ENCODE peak calls at places on chromosomes 7 and 10, in six cellular contexts. M is K562, P is HepG2, Z is endothelial cell of umbilical vein, N is NB4, S is A549. U is an unnamed sample.

GRCh38 chr7:87317691-87318245 is 27.7 kb upstream of the CROT start:
- DNase-seq in M (no peak), P (no peak), Z (no peak), N (no peak), S (no peak), U (no peak)

GRCh38 chr10:33706746-33707145 is 372.3 kb upstream of the NRP1 start:
- DNase-seq in M (no peak), P (no peak), Z (no peak), N (no peak), S (no peak), U (no peak)

GRCh38 chr10:65570143-65571010 is 1355.5 kb upstream of the LRRTM3 start:
- DNase-seq in M (peak), P (peak), Z (peak), N (peak), S (peak), U (peak)

GRCh38 chr7:32256376-32256775 is 186.2 kb upstream of the PDE1C start:
- DNase-seq in M (no peak), P (no peak), Z (no peak), N (no peak), S (no peak), U (no peak)

GRCh38 chr7:23315366-23315765 is 16.2 kb downstream of the MALSU1 start:
- DNase-seq in M (no peak), P (no peak), Z (peak), N (no peak), S (no peak), U (no peak)

GRCh38 chr10:29377333-29377961 is 88.6 kb downstream of the LYZL1 start:
- DNase-seq in M (peak), P (no peak), Z (peak), N (peak), S (peak), U (peak)

GRCh38 chr7:20713792-20714191 is 72.9 kb downstream of the SP8 start:
- DNase-seq in M (no peak), P (no peak), Z (no peak), N (no peak), S (no peak), U (no peak)

GRCh38 chr10:12484945-12485805 is 135.8 kb downstream of the CAMK1D start:
- DNase-seq in M (peak), P (peak), Z (no peak), N (peak), S (no peak), U (no peak)

GRCh38 chr10:109773818-109774440 is 149.4 kb downstream of the XPNPEP1 start:
- DNase-seq in M (peak), P (peak), Z (peak), N (peak), S (peak), U (peak)

GRCh38 chr7:32164341-32164996 is 94.3 kb upstream of the PDE1C start:
- DNase-seq in M (peak), P (peak), Z (peak), N (peak), S (peak), U (peak)

GRCh38 chr10:130212736-130213135 is 76.5 kb downstream of the GLRX3 start:
- DNase-seq in M (no peak), P (no peak), Z (no peak), N (no peak), S (no peak), U (peak)

GRCh38 chr10:130215918-130216205 is 79.7 kb downstream of the GLRX3 start:
- DNase-seq in M (no peak), P (no peak), Z (no peak), N (no peak), S (no peak), U (no peak)

GRCh38 chr10:130213286-130214080 is 77.3 kb downstream of the GLRX3 start:
- DNase-seq in M (no peak), P (no peak), Z (no peak), N (no peak), S (no peak), U (no peak)

GRCh38 chr10:130214431-130214830 is 78.2 kb downstream of the GLRX3 start:
- DNase-seq in M (no peak), P (no peak), Z (no peak), N (no peak), S (no peak), U (no peak)

DNA sequence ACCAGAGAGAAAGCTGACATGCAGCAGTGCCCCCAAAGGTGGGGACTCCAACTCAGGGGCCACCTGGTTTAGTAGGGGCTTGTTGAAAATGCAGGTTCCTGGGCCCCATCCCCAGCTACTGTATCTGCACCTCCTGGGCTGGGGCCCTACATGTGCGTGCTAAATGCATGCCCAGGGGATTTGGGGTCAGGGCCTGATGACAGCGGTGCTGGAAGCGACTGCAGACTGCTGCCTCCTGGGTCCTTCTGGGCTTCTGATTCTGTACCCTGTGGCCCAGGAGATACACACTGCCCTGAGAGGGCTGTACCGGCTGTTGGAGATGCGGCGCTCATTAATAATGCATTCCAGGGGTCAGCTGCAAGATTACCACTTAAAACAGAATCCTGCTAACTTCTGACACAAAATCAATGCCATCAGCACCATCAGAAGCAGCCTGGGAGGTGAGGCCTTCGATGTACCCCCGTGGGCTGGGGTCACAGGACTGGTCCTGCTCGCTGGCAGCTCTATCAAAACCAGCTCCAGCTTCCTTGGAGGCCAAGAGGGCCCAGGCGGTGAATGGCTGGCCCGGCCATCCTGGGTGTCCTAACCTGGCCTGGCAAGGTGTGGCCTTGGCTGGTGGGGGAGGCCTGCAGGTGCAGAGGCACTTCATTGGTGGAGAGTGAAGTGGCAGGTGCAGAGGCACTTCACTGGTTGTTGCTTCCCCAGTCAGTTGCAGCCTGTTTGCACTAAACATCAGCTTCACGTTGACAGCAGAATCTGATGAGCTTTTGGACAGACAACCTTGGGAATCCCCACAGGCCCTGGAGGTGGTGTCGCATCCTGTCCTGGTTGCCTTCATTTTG is 79.1 kb downstream of the GLRX3 start:
- DNase-seq in M (no peak), P (no peak), Z (no peak), N (no peak), S (no peak), U (no peak)
- TF ChIP-seq MAX in M (no peak), P (no peak), Z (no peak), N (no peak), S (no peak), U (no peak)

GRCh38 chr10:75401569-75402485 is at the start of gene ZNF503:
- DNase-seq in M (peak), P (peak), Z (peak), N (peak), S (peak), U (peak)
- TF ChIP-seq MAX in M (no peak), P (peak), Z (peak), N (peak), S (peak), U (peak)

DNA sequence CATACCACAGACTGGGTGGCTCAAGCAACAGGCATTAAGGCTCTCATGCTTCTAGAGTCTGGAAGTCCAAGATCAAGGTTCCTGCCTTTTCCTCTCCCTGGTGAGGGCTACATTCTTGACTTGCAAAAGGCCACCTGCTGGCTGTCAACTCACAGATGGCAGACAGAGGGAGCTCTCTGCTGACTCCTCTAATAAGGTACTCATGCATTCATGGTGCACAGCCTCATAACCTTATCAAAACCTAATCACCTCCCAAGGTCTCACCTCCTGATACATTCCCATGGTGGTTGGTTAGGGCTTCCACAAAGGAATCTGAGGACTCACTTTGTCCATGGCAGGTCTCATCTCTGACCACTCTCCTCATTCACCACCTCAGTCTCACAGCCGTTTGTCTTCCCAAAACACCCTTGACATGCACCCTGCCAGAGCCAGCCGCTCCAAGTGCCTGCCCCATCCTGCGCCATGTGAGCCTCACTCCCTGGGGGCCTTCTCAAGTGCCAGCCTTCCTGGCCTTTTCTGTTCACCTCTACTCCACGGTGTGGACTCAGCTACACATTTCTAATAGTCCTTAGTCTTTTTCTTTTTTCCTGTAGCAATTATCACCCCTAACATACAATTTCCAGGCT is 400.3 kb upstream of the ADARB2 start:
- DNase-seq in M (peak), P (peak), Z (no peak), N (peak), S (peak), U (no peak)
- TF ChIP-seq MAX in M (no peak), P (no peak), Z (no peak), N (no peak), S (no peak), U (no peak)

DNA sequence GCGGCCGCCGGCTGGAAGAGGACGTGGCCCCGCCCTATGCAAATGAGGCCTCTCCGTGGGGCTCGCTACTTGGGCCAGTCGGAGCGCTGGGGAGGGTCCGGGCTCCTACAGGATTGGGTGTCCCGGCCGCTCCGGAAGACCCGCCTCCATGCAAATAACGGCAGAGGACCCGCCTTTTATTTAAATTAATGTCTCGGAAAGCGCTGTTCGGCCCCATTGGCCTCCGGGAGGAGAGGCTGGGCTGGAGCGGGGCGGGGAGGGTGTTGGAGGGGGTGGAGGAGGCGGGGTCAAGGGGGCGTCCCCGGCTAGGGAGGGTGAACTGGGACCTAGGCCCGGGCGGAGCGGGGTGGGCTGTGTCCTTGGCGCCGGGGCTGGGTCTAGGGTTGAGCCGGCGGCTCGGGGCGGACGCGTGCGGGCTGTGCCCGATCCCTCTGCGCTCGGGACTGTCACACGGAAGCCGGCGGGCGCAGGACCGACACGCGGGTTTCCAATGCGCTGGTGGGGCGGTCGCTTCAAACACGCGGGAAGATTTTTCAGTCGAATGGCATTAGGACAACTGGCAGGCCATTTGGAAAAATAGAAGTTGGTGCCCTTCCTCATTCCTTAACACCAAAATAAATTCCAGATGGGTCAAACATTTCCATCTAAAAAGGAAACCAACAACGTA is 344 bp upstream of the POLM start:
- DNase-seq in M (peak), P (peak), Z (peak), N (peak), S (peak), U (peak)
- TF ChIP-seq MAX in M (peak), P (peak), Z (no peak), N (peak), S (peak), U (peak)

GRCh38 chr7:99173787-99174186 is 29.9 kb upstream of the SMURF1 start:
- DNase-seq in M (no peak), P (peak), Z (no peak), N (peak), S (no peak), U (no peak)
- TF ChIP-seq MAX in M (no peak), P (peak), Z (no peak), N (no peak), S (no peak), U (no peak)

DNA sequence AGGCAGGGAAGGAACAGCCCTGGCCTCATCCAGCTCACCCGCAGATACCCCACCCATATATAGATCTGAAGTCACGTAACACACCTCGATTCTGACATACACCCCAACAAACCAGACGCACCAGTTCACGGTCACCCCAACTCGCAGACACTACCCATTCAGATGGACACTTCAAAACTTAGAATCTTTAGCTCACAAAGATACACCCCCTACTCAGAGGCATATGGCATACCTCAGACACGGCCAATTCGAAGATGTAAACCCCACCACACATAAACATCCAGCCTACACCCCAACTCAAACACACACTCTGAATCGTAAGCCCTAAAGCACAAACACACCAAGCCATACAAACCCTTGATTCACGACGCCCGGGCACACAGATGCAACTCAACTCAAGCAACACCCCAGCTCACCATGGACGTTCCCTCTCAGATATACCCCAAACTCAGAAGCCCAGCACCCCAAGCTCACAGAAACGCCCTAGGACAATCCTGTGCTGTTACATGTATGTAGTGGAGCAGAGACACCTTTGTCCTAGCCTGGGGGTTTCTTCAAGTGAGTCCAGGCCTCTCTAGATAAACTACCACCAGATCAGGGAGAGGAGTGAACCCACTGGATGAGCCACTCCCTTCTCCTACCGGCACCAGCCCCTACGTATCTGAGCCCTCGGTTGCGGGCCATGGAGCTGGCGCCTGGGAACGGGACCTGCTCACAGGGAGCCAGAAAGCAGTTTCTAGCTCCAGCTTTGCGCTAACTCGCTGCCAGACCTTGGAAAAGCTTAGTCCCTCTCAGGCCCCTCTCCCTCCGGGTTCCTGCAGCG is 8.8 kb downstream of the PSD start:
- DNase-seq in M (no peak), P (no peak), Z (no peak), N (no peak), S (no peak), U (peak)
- TF ChIP-seq MAX in M (no peak), P (no peak), Z (no peak), N (no peak), S (no peak), U (no peak)

DNA sequence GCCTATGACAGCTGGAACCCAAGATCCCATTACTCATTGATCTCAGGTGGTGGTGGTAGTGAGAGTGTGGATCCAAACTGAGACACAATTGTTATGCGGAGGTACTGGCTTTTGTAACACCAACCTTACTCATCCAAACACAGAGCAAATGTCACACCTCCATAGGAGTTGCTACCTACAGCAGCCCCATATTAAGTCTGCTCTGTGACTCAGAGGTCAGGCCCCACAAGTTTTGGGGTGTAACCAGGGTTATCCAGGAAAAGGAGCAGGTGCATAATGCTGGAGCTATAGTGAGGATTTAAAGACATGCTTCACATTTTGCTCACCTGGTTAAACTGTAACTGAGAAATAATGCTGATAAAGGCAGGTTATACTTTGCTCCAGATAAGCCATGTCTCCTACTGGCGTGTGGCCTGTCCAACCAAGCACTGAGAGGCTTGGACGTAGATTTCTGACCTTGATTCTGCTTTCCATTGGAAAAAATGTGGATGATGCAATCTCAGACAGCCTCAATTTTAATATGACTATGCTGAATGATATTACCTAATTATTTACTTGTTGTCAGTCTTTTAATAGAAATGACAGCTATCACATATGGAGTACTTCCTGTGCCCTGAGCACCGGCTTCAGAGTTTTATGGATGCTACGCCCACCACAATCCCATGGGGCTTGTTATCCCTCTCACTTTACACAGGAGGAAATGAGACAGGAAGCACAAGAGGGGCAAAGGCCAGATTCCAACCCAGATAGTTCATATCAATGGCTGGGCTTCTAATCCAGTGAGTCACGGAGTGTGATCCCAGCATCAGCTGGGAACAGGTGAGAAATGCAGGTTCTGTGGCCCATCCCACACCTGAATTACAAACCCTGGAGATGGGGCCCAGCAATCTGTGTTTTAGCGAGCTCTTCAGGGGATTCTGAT is 181.3 kb downstream of the CHN2 start:
- DNase-seq in M (no peak), P (peak), Z (no peak), N (peak), S (no peak), U (no peak)
- TF ChIP-seq MAX in M (no peak), P (no peak), Z (no peak), N (no peak), S (no peak), U (no peak)

DNA sequence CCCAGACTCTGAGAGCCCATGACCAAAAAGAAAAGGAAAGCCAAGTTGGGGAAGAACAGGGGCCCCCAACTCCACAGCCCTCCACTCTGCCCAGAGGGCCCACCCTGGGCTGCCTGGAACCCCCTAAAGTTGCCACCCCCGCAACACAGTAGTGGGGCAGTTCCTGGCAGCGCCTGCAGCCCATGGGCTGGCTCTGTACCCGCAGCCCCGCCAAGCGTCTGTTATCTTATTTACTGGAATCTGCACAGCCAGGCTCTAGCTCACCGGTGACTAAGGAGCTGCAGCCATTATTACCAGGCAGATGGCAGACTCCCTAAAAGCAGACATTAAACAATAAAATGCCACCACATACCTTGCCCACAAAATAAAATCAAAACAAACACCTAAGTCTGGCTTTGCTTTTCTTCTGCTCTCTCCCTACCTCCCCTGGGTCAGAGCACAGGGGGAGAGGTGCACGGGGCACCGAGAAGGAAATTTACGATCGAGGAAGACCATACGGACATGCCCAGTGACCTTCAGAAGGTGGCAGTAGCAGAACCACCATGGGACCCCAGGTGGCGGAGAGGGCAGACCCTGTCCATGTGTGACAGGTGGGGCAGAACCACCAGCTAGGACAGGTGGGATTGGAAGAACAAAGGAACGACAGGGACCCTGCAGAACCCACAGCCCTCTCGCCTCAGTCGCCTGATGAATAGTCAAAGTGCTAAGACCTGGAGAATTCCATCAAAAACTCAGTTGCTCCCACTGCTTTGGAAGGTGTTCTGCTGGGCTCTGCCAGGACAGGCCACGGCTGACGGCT is 66.3 kb downstream of the PRKAG2 start:
- DNase-seq in M (no peak), P (no peak), Z (no peak), N (no peak), S (no peak), U (peak)
- TF ChIP-seq MAX in M (no peak), P (no peak), Z (no peak), N (no peak), S (no peak), U (no peak)